ENCODE peak calls at places on chromosome 21, in seven cellular contexts. L is ovary; T is hepatocyte; R is neural progenitor cell; S is heart left ventricle; K is vagina; Z is CD8-positive, alpha-beta T cell. D is an unnamed sample. For H3K4me1 and H3K36me3, the result is how much of the 10 kb centered on the place peaks cover.

GRCh38 chr21:40827509-40827908 is 19.4 kb downstream of the DSCAM start:
- DNase-seq in L (no peak), S (no peak), K (peak), T (no peak), Z (no peak), R (no peak), D (no peak)

GRCh38 chr21:33451634-33452071 is 28.1 kb downstream of the TMEM50B start:
- DNase-seq in R (no peak), Z (no peak), L (no peak), K (no peak), S (no peak), T (peak), D (no peak)

GRCh38 chr21:46544003-46544402 is 60.9 kb downstream of the S100B start:
- DNase-seq in T (no peak), R (no peak), L (no peak), K (no peak), Z (no peak), S (no peak), D (no peak)

GRCh38 chr21:21818898-21819297 is 820.7 kb downstream of the NCAM2 start:
- DNase-seq in K (no peak), S (no peak), R (no peak), T (no peak), L (no peak), Z (no peak), D (no peak)

GRCh38 chr21:31606081-31606874 is 53.2 kb upstream of the SOD1 start:
- DNase-seq in T (no peak), Z (no peak), K (no peak), S (no peak), L (no peak), R (no peak), D (no peak)

GRCh38 chr21:46146856-46147255 is 8.5 kb downstream of the FTCD start:
- DNase-seq in R (no peak), Z (no peak), T (no peak), S (no peak), K (no peak), L (peak), D (no peak)

GRCh38 chr21:16198546-16198945 is 468.8 kb downstream of the USP25 start:
- DNase-seq in R (no peak), Z (no peak), L (no peak), T (no peak), S (no peak), K (no peak), D (no peak)

GRCh38 chr21:30072496-30072895 is 94.1 kb downstream of the CLDN17 start:
- DNase-seq in T (peak), L (no peak), Z (no peak), K (no peak), R (peak), S (no peak), D (no peak)

GRCh38 chr21:22225299-22225698 is 1227.1 kb downstream of the NCAM2 start:
- DNase-seq in S (no peak), K (no peak), Z (no peak), T (no peak), R (no peak), L (no peak), D (no peak)

GRCh38 chr21:33541105-33541711 is 709 bp downstream of the GART start:
- DNase-seq in Z (no peak), R (peak), L (peak), K (no peak), T (no peak), S (no peak), D (no peak)

GRCh38 chr21:32624726-32625125 is 12.5 kb upstream of the CFAP298 start:
- DNase-seq in S (no peak), K (no peak), R (no peak), T (no peak), Z (no peak), L (no peak), D (no peak)

GRCh38 chr21:42232176-42232825 is 13.4 kb downstream of the ABCG1 start:
- DNase-seq in Z (no peak), L (no peak), R (no peak), S (no peak), K (no peak), T (no peak), D (no peak)

GRCh38 chr21:17738171-17738953 is 80.8 kb downstream of the C21orf91 start:
- DNase-seq in R (peak), K (no peak), S (no peak), L (no peak), Z (no peak), T (no peak), D (no peak)

GRCh38 chr21:17732306-17732705 is 86.8 kb downstream of the C21orf91 start:
- DNase-seq in S (no peak), T (no peak), Z (no peak), R (no peak), L (no peak), K (no peak), D (no peak)

GRCh38 chr21:16085436-16085835 is 355.7 kb downstream of the USP25 start:
- DNase-seq in Z (no peak), R (no peak), L (no peak), K (no peak), S (no peak), T (no peak), D (no peak)

GRCh38 chr21:23127973-23128372 is 2129.8 kb downstream of the NCAM2 start:
- DNase-seq in T (no peak), R (no peak), L (no peak), K (no peak), S (no peak), Z (no peak), D (no peak)

GRCh38 chr21:15209224-15209623 is 144.4 kb upstream of the NRIP1 start:
- DNase-seq in L (no peak), R (no peak), Z (no peak), T (no peak), K (no peak), S (no peak), D (no peak)

GRCh38 chr21:15363921-15364320 is 299.1 kb upstream of the NRIP1 start:
- DNase-seq in Z (no peak), K (no peak), L (no peak), T (no peak), R (no peak), S (no peak), D (no peak)

GRCh38 chr21:17466166-17466565 is 46.7 kb upstream of the CXADR start:
- DNase-seq in S (no peak), Z (no peak), T (peak), R (no peak), L (no peak), K (no peak), D (no peak)

GRCh38 chr21:25370311-25370744 is 237.0 kb downstream of the MRPL39 start:
- DNase-seq in T (peak), L (no peak), K (no peak), R (no peak), S (no peak), Z (no peak), D (peak)

GRCh38 chr21:33401617-33401967 is 1.6 kb upstream of the IFNGR2 start:
- DNase-seq in Z (no peak), R (no peak), S (no peak), L (no peak), K (no peak), T (no peak), D (no peak)

GRCh38 chr21:42222821-42223390 is 4.0 kb downstream of the ABCG1 start:
- DNase-seq in R (no peak), Z (no peak), L (no peak), K (no peak), T (no peak), S (no peak), D (peak)

GRCh38 chr21:34191876-34192275 is 118.5 kb downstream of the MRPS6 start:
- DNase-seq in L (no peak), K (no peak), Z (no peak), R (no peak), S (peak), T (no peak), D (no peak)

GRCh38 chr21:14957836-14958235 is 107.0 kb downstream of the NRIP1 start:
- DNase-seq in S (no peak), R (no peak), K (no peak), Z (no peak), L (no peak), T (no peak), D (no peak)

GRCh38 chr21:32560896-32561295 is 24.4 kb downstream of the TCP10L start:
- DNase-seq in S (no peak), T (no peak), Z (no peak), K (no peak), L (no peak), R (no peak), D (no peak)

GRCh38 chr21:15671188-15671587 is 58.6 kb upstream of the USP25 start:
- DNase-seq in L (no peak), Z (no peak), S (no peak), R (no peak), T (no peak), K (no peak), D (no peak)

GRCh38 chr21:31557421-31557955 is 102.0 kb upstream of the SOD1 start:
- DNase-seq in S (no peak), L (peak), T (peak), Z (peak), R (peak), K (no peak), D (no peak)

DNA sequence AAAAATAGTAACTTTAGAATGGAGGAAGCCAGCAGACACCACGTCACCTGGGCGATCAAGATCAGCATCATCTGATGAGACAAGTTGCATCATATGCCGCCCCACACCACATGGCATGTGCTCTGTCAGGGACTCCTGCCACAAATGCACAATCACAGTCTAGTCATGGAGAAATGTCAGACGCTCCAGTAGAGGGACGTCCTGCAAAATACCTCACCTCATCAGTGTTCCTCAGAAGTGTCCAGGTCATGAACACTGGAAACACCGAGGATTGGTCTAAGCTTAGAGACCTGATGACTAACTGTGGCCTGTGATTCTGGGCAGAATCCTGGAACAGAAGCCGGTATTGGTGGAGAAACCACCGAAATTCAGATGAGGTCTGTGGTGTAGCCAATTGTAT is 14.3 kb downstream of the ADARB1 start:
- DNase-seq in S (no peak), T (no peak), K (no peak), R (no peak), Z (no peak), L (no peak), D (no peak)
- H3K4me1 ChIP-seq in S (under half), T (under half), K (under half), R (under half), Z (half or more), L (under half), D (under half)

GRCh38 chr21:27480841-27481261 is 514.0 kb upstream of the ADAMTS5 start:
- DNase-seq in S (no peak), Z (no peak), T (no peak), K (no peak), R (no peak), L (no peak), D (no peak)
- H3K36me3 ChIP-seq in S (under half), Z (under half), T (under half), K (under half), R (under half), L (under half), D (under half)

GRCh38 chr21:35206141-35207125 is 157.3 kb upstream of the RUNX1 start:
- DNase-seq in L (peak), R (no peak), Z (no peak), T (peak), K (no peak), S (peak), D (no peak)
- H3K4me1 ChIP-seq in L (under half), R (under half), Z (under half), T (under half), K (under half), S (under half), D (under half)

GRCh38 chr21:36350282-36350910 is 30.4 kb downstream of the MORC3 start:
- DNase-seq in R (no peak), K (no peak), T (no peak), Z (no peak), L (no peak), S (no peak), D (no peak)
- H3K36me3 ChIP-seq in R (under half), K (under half), T (under half), Z (under half), L (under half), S (half or more), D (half or more)

GRCh38 chr21:43322311-43322710 is 104.6 kb downstream of the SIK1 start:
- DNase-seq in R (no peak), L (no peak), K (no peak), T (no peak), S (no peak), Z (no peak), D (no peak)
- H3K4me1 ChIP-seq in R (under half), L (under half), K (under half), T (under half), S (under half), Z (under half), D (under half)

DNA sequence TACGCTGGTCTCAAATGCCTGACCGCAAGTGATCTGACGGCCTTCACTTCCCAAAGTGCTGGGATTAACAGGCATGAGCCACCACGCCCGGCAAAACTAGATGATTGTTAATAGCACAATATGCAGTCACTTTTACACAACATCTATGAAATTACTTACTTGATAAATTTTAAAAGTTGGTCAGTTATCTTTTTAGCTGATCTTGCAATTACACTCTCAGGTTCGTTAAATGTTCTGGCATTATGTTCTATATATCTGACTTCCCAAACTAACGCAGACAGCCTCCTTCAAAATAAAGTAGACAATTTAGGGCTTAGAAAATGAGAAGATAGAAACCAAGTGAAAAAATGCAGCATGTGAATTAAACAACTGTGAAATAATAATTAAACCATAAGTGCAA is 31.8 kb upstream of the PSMG1 start:
- DNase-seq in R (no peak), T (no peak), Z (no peak), S (no peak), K (no peak), L (no peak), D (no peak)
- H3K36me3 ChIP-seq in R (under half), T (under half), Z (under half), S (half or more), K (under half), L (under half), D (under half)

D was measured in adrenal gland.